ENCODE peak calls at places on chromosomes 5 and 9, in five cellular contexts. D, I, S, U and X are unnamed samples. For H3K27me3 and H3K36me3, the result is how much of the 10 kb centered on the place peaks cover.

GRCh38 chr5:103800728-103801127 is 238.1 kb upstream of the NUDT12 start:
- DNase-seq in D (no peak), I (no peak), S (no peak), U (peak), X (no peak)

GRCh38 chr5:135140805-135141204 is 106.8 kb upstream of the PITX1 start:
- DNase-seq in S (no peak), I (no peak), D (no peak), U (peak), X (no peak)

GRCh38 chr9:105662184-105663104 is at the start of gene TAL2:
- DNase-seq in S (no peak), I (no peak), D (no peak), U (no peak), X (no peak)

GRCh38 chr9:124764774-124765438 is 6.2 kb downstream of the NR6A1 start:
- DNase-seq in U (no peak), D (peak), I (no peak), S (no peak), X (no peak)

GRCh38 chr9:15308511-15308910 is 1.5 kb upstream of the TTC39B start:
- DNase-seq in I (no peak), U (peak), D (no peak), S (no peak), X (no peak)

GRCh38 chr9:111925017-111925770 is 28.6 kb downstream of the UGCG start:
- DNase-seq in D (peak), U (no peak), S (no peak), I (no peak), X (no peak)

GRCh38 chr9:89532478-89532877 is 34.6 kb upstream of the SEMA4D start:
- DNase-seq in S (peak), U (no peak), D (no peak), I (no peak), X (no peak)

GRCh38 chr9:34993502-34994428 is 4.2 kb downstream of the DNAJB5 start:
- DNase-seq in S (peak), D (no peak), U (peak), I (peak), X (peak)

GRCh38 chr9:102185962-102186361 is 447.5 kb upstream of the GRIN3A start:
- DNase-seq in I (no peak), D (no peak), S (no peak), U (no peak), X (no peak)

GRCh38 chr5:612498-613424 is 621 bp downstream of the CEP72 start:
- DNase-seq in D (peak), S (peak), I (no peak), U (peak), X (peak)

GRCh38 chr5:175747539-175748060 is 89.7 kb downstream of the HRH2 start:
- DNase-seq in S (no peak), I (no peak), D (no peak), U (no peak), X (peak)

GRCh38 chr9:108417726-108418125 is 438.1 kb downstream of the ACTL7B start:
- DNase-seq in I (no peak), D (no peak), S (no peak), U (no peak), X (no peak)

GRCh38 chr9:4748612-4749011 is 7.6 kb upstream of the AK3 start:
- DNase-seq in I (no peak), U (peak), S (no peak), D (no peak), X (no peak)

GRCh38 chr5:10703676-10704075 is 57.4 kb downstream of the DAP start:
- DNase-seq in S (peak), U (no peak), I (peak), D (no peak), X (no peak)

GRCh38 chr5:84381501-84382362 is 2.9 kb downstream of the EDIL3 start:
- DNase-seq in S (no peak), D (peak), U (peak), I (no peak), X (no peak)
- H3K27me3 ChIP-seq in S (under half), D (half or more), U (under half), I (under half), X (under half)

DNA sequence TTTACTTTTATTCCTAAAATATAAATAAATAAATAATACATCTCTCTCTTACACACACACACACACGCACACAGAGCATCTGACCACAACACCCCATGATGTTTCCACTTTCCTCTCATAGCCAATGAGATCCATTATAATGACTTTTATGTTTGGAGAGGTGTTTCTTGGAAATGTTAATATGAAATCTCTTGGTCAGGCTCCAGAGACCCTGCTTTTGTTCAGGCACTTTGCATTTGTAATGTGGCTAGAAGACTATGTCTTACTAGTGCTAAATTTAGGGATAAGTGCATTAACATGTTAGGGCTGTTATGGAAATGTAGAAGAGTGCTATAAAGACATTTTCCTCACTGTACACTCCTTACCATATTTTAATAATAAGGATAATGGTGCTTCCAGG is 3.9 kb downstream of the CDH9 start:
- DNase-seq in U (no peak), S (no peak), I (no peak), D (no peak), X (no peak)
- H3K4me3 ChIP-seq in U (no peak), S (no peak), I (no peak), D (no peak), X (no peak)

GRCh38 chr5:177516601-177517568 is at the start of gene DDX41:
- DNase-seq in U (peak), D (peak), I (peak), S (peak), X (peak)
- H3K36me3 ChIP-seq in U (under half), D (under half), I (under half), S (half or more), X (under half)

GRCh38 chr5:73418244-73418691 is 30.3 kb downstream of the FOXD1 start:
- DNase-seq in I (no peak), D (no peak), U (peak), S (no peak), X (no peak)

GRCh38 chr5:73417307-73418035 is 31.1 kb downstream of the FOXD1 start:
- DNase-seq in D (no peak), I (no peak), U (peak), S (no peak), X (no peak)

GRCh38 chr5:73415171-73415570 is 33.4 kb downstream of the FOXD1 start:
- DNase-seq in D (no peak), U (no peak), I (no peak), S (no peak), X (no peak)

GRCh38 chr5:73412597-73412988 is 36.0 kb downstream of the FOXD1 start:
- DNase-seq in U (peak), S (no peak), D (no peak), I (no peak), X (no peak)

GRCh38 chr5:73415617-73416016 is 33.0 kb downstream of the FOXD1 start:
- DNase-seq in U (no peak), I (no peak), S (no peak), D (no peak), X (no peak)
- H3K27me3 ChIP-seq in U (under half), I (under half), S (under half), D (under half), X (under half)

DNA sequence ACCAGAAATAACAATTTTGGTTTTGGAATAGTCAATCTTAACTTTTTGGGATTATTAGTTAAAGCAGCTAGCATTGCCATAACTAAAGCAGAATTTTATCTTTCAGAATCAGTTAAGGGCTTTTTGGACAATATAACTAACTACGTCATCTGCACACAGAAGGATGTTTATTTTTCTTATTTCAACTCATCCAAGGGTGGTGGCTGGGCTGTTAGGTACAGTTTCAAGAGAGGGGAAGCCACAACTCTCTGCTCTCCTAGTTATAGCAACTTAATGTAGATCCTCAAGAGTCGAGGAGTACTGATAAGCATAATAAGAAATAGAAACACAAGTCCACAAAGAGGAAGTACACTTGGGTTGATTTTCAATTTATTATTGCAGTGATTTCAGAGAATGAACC is 65.6 kb downstream of the ANKRD55 start:
- DNase-seq in D (no peak), S (no peak), I (no peak), U (peak), X (no peak)
- H3K4me3 ChIP-seq in D (no peak), S (no peak), I (no peak), U (no peak), X (no peak)

GRCh38 chr5:151233576-151234202 is 9.8 kb upstream of the CCDC69 start:
- DNase-seq in S (no peak), U (no peak), I (no peak), D (no peak), X (no peak)
- H3K36me3 ChIP-seq in S (under half), U (under half), I (under half), D (under half), X (under half)

GRCh38 chr9:133615897-133616188 is 6.7 kb upstream of the FAM163B start:
- DNase-seq in D (no peak), I (no peak), S (no peak), U (no peak), X (no peak)
- H3K27me3 ChIP-seq in D (half or more), I (under half), S (under half), U (under half), X (under half)

DNA sequence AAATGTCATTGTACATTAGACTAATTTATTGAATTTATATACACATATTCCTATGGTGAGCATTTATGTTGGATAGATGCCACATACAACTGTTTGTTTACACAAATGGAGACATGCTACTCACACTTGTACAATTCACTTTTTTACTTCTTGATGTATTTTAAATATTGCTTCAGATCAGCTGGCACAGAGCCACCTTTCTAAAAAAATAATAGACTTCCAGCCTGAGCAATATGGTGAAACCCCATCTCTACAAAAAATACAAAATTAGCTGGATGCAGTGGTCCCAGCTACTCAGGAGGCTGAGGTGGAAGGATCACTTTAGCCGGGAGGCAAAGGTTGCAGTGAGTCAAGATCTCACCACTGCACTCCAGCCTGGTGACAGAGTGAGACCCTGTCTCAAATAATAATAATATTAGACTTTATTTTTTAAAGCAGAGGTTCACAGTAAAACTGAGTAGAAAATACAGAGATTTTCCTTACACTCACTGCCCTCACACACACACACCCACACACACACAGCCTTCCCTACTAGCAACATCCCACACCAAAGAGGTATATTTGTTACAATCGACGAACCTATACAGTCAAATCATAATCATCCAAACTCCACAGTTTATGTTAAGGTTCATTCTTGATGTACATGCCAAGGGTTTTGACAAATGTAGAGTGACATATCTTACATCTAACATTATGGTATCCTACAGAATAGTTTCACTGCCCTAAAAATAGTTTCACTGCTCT is 16.5 kb upstream of the ADRB2 start:
- DNase-seq in D (no peak), S (no peak), U (no peak), I (no peak), X (no peak)
- H3K4me3 ChIP-seq in D (no peak), S (peak), U (peak), I (no peak), X (no peak)

DNA sequence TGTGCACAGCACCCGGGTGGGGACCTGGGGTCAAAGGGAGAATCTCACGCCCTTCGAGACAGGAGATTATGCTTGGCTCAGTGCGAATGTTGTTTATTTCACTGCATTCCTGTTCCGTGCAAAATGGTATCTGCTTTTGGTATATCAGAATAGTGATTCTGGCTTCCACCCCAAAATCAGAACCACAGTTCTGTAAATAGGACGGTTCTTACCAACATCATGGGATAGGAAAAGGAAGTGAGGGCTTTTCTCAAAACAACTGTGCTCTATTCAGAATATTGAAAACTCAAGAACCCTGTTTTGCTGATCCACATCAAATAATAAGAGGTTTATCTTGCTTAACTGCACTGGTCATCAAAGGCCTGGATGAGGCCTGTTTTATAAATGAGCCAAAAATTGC is 51.6 kb upstream of the FBXW11 start:
- DNase-seq in D (no peak), I (no peak), U (no peak), S (no peak), X (no peak)
- H3K36me3 ChIP-seq in D (under half), I (under half), U (under half), S (half or more), X (under half)